ENCODE peak calls at places on chromosomes 4 and X, in four cellular contexts. L, C, P and F are unnamed samples.

GRCh38 chrX:56429581-56429980 is 133.8 kb upstream of the UBQLN2 start:
- DNase-seq in L (no peak), C (no peak), P (no peak), F (no peak)

GRCh38 chr4:12146349-12146748 is 717.7 kb upstream of the HS3ST1 start:
- DNase-seq in L (peak), C (no peak), P (no peak), F (no peak)

GRCh38 chrX:67717571-67717970 is 173.8 kb downstream of the AR start:
- DNase-seq in L (no peak), C (no peak), P (no peak), F (no peak)

GRCh38 chr4:30952526-30953219 is 232.5 kb downstream of the PCDH7 start:
- DNase-seq in L (no peak), C (peak), P (peak), F (no peak)

GRCh38 chrX:153524234-153524633 is 6.8 kb downstream of the ATP2B3 start:
- DNase-seq in L (no peak), C (no peak), P (no peak), F (no peak)

GRCh38 chrX:115452256-115452655 is 108.7 kb upstream of the PLS3 start:
- DNase-seq in L (peak), C (no peak), P (no peak), F (no peak)

GRCh38 chr4:186761281-186761897 is 37.7 kb upstream of the FAT1 start:
- DNase-seq in L (no peak), C (no peak), P (no peak), F (no peak)

GRCh38 chrX:139826065-139827044 is 106.5 kb downstream of the ATP11C start:
- DNase-seq in L (peak), C (no peak), P (no peak), F (peak)

GRCh38 chr4:169236901-169237626 is 33.7 kb downstream of the SH3RF1 start:
- DNase-seq in L (no peak), C (no peak), P (no peak), F (no peak)

GRCh38 chr4:14368391-14368790 is 633.9 kb upstream of the CPEB2 start:
- DNase-seq in L (no peak), C (no peak), P (no peak), F (no peak)

GRCh38 chr4:4781936-4782754 is 77.3 kb upstream of the MSX1 start:
- DNase-seq in L (no peak), C (no peak), P (no peak), F (no peak)

GRCh38 chr4:133929540-133929939 is 272.0 kb downstream of the PABPC4L start:
- DNase-seq in L (no peak), C (no peak), P (no peak), F (no peak)

GRCh38 chrX:16320765-16321355 is 153.6 kb downstream of the MAGEB17 start:
- DNase-seq in L (peak), C (no peak), P (no peak), F (no peak)

GRCh38 chr4:171857302-171858005 is 44.2 kb downstream of the GALNTL6 start:
- DNase-seq in L (no peak), C (no peak), P (no peak), F (no peak)

GRCh38 chrX:15956684-15957083 is 102.1 kb upstream of the AP1S2 start:
- DNase-seq in L (peak), C (peak), P (no peak), F (no peak)

GRCh38 chrX:119605398-119605738 is 856 bp downstream of the NKRF start:
- DNase-seq in L (peak), C (peak), P (no peak), F (no peak)

GRCh38 chr4:92234393-92235176 is 69.2 kb upstream of the GRID2 start:
- DNase-seq in L (peak), C (peak), P (peak), F (peak)

GRCh38 chr4:31081375-31081774 is 361.2 kb downstream of the PCDH7 start:
- DNase-seq in L (peak), C (no peak), P (peak), F (peak)

GRCh38 chrX:65696613-65697012 is 29.2 kb downstream of the MSN start:
- DNase-seq in L (no peak), C (no peak), P (no peak), F (no peak)

GRCh38 chrX:119647552-119648420 is 41.6 kb upstream of the NKRF start:
- DNase-seq in L (no peak), C (no peak), P (no peak), F (no peak)

GRCh38 chr4:142416711-142417275 is 429.3 kb downstream of the INPP4B start:
- DNase-seq in L (peak), C (no peak), P (no peak), F (no peak)

GRCh38 chr4:40916880-40917279 is 167.1 kb downstream of the NSUN7 start:
- DNase-seq in L (peak), C (peak), P (no peak), F (no peak)

GRCh38 chr4:140135529-140136021 is 18.4 kb downstream of the MAML3 start:
- DNase-seq in L (peak), C (peak), P (no peak), F (no peak)

GRCh38 chr4:42638993-42639392 is 17.9 kb downstream of the ATP8A1 start:
- DNase-seq in L (no peak), C (no peak), P (no peak), F (no peak)

GRCh38 chr4:117941611-117942010 is 92.7 kb upstream of the NDST3 start:
- DNase-seq in L (no peak), C (no peak), P (no peak), F (no peak)

GRCh38 chr4:162972661-162973202 is 194.0 kb downstream of the NAF1 start:
- DNase-seq in L (no peak), C (no peak), P (no peak), F (no peak)

GRCh38 chrX:41265615-41266014 is 68.3 kb upstream of the DDX3X start:
- DNase-seq in L (peak), C (no peak), P (no peak), F (peak)

GRCh38 chrX:153468008-153468580 is 2.3 kb downstream of the HAUS7 start:
- DNase-seq in L (no peak), C (no peak), P (no peak), F (no peak)

GRCh38 chr4:26074672-26075071 is 160.7 kb downstream of the SMIM20 start:
- DNase-seq in L (no peak), C (no peak), P (no peak), F (no peak)

GRCh38 chrX:20515841-20516461 is 249.2 kb upstream of the RPS6KA3 start:
- DNase-seq in L (peak), C (peak), P (peak), F (peak)

GRCh38 chr4:125702406-125702805 is 387.7 kb downstream of the FAT4 start:
- DNase-seq in L (peak), C (no peak), P (no peak), F (no peak)

GRCh38 chr4:111959202-111959601 is 186.1 kb upstream of the FAM241A start:
- DNase-seq in L (peak), C (peak), P (no peak), F (no peak)

GRCh38 chr4:119037709-119038463 is 97.7 kb upstream of the MYOZ2 start:
- DNase-seq in L (peak), C (no peak), P (no peak), F (no peak)

GRCh38 chr4:107449611-107450369 is 270.2 kb downstream of the PAPSS1 start:
- DNase-seq in L (no peak), C (peak), P (no peak), F (no peak)

GRCh38 chr4:136863756-136864155 is 668.5 kb downstream of the PCDH18 start:
- DNase-seq in L (peak), C (no peak), P (no peak), F (no peak)

DNA sequence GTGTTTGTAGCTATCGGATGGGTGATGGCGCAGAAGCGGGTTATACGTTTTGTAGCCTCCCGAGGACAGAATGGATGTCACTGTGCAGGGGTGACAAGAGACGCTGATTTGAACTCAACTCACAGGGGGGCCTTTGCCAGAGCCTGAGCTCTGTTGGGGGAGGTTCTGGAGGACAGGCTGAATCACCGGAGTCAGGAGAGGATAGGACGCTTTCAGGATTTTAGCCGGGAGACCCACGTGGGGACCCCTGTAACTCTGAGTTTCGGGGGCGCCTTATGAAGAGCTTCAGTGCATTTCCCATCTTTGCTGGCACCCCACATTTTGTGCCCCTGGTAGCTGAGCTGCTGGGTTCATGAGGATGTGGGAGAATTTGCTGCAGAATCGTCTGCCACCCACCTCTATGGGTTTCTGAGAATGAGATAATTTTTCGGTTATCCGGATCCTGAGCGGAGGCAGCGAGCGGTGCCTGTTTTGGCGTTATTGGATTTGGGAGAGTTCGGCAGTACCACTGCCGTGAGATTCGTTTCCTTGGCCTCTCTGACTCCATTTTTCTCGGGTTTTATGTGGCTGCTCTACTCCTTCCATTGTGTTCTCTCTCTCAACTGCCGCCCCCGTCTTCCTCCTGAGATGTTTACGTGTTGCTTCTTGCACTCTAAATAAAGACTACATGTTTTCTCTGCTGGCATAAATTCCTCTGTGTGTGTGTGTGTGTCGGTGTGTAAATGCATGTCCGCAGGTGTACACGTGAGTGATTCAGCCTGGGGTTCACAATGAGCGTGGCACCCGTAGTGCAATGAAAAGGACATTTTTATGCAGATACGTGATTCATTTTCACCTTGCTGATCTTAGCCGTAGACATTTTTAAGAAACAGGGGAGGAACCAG is 81.8 kb downstream of the STOX2 start:
- DNase-seq in L (no peak), C (no peak), P (no peak), F (no peak)
- H3K4me3 ChIP-seq in L (peak), C (peak), P (peak), F (peak)

GRCh38 chr4:8471211-8471875 is 30.8 kb downstream of the TRMT44 start:
- DNase-seq in L (no peak), C (no peak), P (no peak), F (no peak)
- TF ChIP-seq CTCF in L (no peak), C (no peak), P (no peak), F (no peak)

DNA sequence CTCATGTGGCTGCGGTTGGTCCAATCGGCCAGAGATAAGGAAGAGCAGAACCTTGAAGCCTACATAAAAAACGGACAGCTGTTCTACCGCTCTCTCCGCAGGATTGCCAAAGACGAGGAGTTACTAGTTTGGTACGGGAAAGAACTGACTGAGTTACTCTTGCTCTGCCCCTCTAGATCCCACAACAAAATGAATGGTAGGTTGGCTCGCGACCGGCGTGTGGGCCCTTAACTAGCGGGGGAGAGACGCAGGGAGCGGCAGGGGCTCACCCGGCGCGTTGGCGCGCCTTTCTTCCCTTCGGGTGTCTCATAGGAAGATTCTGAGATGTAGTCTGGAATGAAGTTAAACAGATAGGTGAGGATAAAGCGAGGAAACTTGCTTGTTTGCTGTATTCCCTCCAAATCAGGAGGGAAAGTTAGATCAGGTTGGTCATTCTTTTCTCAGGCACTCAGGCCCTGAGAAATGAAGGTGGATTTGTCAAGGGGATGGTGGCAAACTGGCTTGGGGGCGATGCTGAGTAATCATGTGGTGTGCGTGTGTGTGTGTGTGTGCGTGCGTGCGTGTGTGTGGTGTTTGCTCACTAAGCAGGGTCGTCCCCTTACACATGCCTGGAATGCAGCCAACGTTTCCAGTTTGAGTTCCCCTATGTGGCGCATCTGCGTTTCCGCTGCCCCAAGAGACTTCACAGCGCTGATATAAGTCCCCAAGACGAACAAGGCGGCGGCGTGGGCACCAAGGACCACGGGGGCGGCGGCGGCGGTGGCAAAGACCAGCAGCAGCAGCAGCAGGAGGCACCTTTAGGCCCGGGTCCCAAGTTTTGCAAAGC is 4.2 kb downstream of the PRDM8 start:
- DNase-seq in L (peak), C (peak), P (no peak), F (no peak)
- H3K4me3 ChIP-seq in L (peak), C (no peak), P (no peak), F (peak)

GRCh38 chrX:52217494-52218160 is 32.9 kb downstream of the MAGED4 start:
- DNase-seq in L (no peak), C (no peak), P (no peak), F (no peak)
- TF ChIP-seq CTCF in L (no peak), C (no peak), P (no peak), F (no peak)